ENCODE peak calls at places on chromosomes 11 and 22, in seven cellular contexts. Z, X, L, O, B, V and Y are unnamed samples.

GRCh38 chr11:134915212-134915611 is 503.2 kb upstream of the B3GAT1 start:
- DNase-seq in V (no peak), B (no peak), Z (no peak), X (no peak), O (no peak), L (no peak), Y (no peak)

GRCh38 chr11:637593-638507 is 781 bp downstream of the DRD4 start:
- DNase-seq in B (no peak), X (no peak), O (no peak), V (no peak), Z (no peak), L (peak; percentile 72), Y (no peak)

GRCh38 chr11:3123761-3124733 is 41.1 kb downstream of the OSBPL5 start:
- DNase-seq in X (no peak), O (peak; percentile 79), B (peak; percentile 94), V (peak; percentile 93), Z (peak; percentile 39), L (no peak), Y (peak; percentile 82)

GRCh38 chr11:60993611-60994010 is 22.1 kb downstream of the CD6 start:
- DNase-seq in V (no peak), O (no peak), B (no peak), X (no peak), Z (no peak), L (no peak), Y (no peak)

GRCh38 chr11:2316169-2316962 is 14.6 kb downstream of the TSPAN32 start:
- DNase-seq in V (no peak), Z (no peak), O (no peak), X (peak; percentile 15), L (no peak), B (no peak), Y (no peak)

GRCh38 chr11:15754221-15754620 is 602.1 kb downstream of the SOX6 start:
- DNase-seq in X (no peak), O (no peak), V (no peak), L (no peak), Z (no peak), B (no peak), Y (no peak)

GRCh38 chr11:64090811-64091516 is 55.2 kb downstream of the FLRT1 start:
- DNase-seq in O (no peak), B (no peak), Z (no peak), L (peak; percentile 64), V (no peak), X (no peak), Y (no peak)

GRCh38 chr11:2585566-2586090 is 114.2 kb downstream of the KCNQ1OT1 start:
- DNase-seq in B (no peak), Z (peak; percentile 9), O (peak; percentile 12), V (no peak), L (no peak), X (no peak), Y (peak; percentile 44)

GRCh38 chr11:43583548-43583947 is 97.0 kb upstream of the HSD17B12 start:
- DNase-seq in L (no peak), Z (no peak), X (no peak), O (no peak), V (no peak), B (no peak), Y (no peak)

GRCh38 chr11:44797886-44798683 is 71.3 kb downstream of the TSPAN18 start:
- DNase-seq in X (no peak), L (peak; percentile 81), B (no peak), Z (no peak), V (no peak), O (no peak), Y (no peak)

GRCh38 chr11:57639321-57640067 is 10.2 kb downstream of the YPEL4 start:
- DNase-seq in X (no peak), V (no peak), O (no peak), Z (no peak), B (peak; percentile 51), L (peak; percentile 98), Y (no peak)

GRCh38 chr11:99171330-99171729 is 150.6 kb downstream of the CNTN5 start:
- DNase-seq in O (no peak), V (no peak), L (no peak), Z (no peak), B (peak; percentile 60), X (no peak), Y (no peak)

GRCh38 chr11:120854988-120855387 is 168.9 kb upstream of the TBCEL start:
- DNase-seq in O (no peak), V (no peak), B (no peak), Z (no peak), X (no peak), L (no peak), Y (no peak)

GRCh38 chr11:117970400-117971024 is 15.7 kb upstream of the IL10RA start:
- DNase-seq in O (peak; percentile 67), Z (no peak), B (peak; percentile 46), X (no peak), V (no peak), L (no peak), Y (no peak)

GRCh38 chr11:386483-386882 is 7.5 kb upstream of the PKP3 start:
- DNase-seq in L (no peak), O (no peak), X (no peak), Z (no peak), B (no peak), V (no peak), Y (no peak)

GRCh38 chr11:133864756-133865155 is 19.4 kb upstream of the SPATA19 start:
- DNase-seq in X (no peak), O (no peak), V (no peak), B (no peak), L (no peak), Z (no peak), Y (no peak)

GRCh38 chr11:64868904-64869570 is 9.4 kb downstream of the EHD1 start:
- DNase-seq in Z (no peak), B (peak; percentile 97), X (no peak), V (no peak), L (no peak), O (peak; percentile 61), Y (peak; percentile 95)

GRCh38 chr11:105942951-105943350 is 79.1 kb downstream of the MSANTD4 start:
- DNase-seq in B (no peak), O (no peak), L (no peak), V (no peak), X (no peak), Z (no peak), Y (no peak)

DNA sequence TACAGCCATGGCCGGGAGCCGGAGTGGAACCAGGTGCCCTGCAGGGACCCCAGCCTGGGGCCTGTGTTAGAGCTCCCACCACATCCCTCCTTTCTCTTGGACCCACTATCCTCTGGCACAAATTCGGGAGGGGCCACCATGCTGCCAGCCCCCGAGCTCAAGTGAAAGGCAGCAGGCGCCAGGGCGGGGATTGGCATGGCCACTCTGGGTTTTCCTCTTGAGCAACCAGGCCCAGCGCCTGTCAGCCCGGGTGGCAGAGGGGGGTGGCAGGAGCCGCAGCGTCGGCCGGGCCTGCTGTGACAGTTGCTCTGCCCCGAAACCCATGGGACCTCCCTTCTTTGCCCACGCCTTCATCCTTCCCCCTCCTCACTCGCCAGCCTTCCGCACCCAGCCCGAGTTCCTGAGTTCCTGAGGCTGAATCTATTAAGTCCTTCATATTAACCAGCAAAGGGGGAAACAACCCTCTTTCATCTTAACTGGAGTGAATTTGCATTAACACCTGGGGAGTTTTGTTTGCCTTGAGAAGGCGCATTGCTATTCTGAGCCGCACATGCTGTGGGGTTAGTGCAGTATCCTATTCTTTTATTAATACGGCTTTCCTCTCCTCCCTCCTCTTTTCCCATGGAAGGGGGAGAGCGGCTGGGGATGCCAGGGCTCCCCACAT is 16.7 kb upstream of the CABP7 start:
- DNase-seq in V (no peak), X (no peak), B (no peak), L (peak; percentile 45), O (peak; percentile 70), Z (no peak), Y (no peak)
- H3K27ac ChIP-seq in V (peak overlapping the region; percentile 31), X (no peak overlapping the region), B (peak overlapping the region; percentile 89), L (no peak overlapping the region), O (no peak overlapping the region), Z (no peak overlapping the region), Y (no peak overlapping the region)

DNA sequence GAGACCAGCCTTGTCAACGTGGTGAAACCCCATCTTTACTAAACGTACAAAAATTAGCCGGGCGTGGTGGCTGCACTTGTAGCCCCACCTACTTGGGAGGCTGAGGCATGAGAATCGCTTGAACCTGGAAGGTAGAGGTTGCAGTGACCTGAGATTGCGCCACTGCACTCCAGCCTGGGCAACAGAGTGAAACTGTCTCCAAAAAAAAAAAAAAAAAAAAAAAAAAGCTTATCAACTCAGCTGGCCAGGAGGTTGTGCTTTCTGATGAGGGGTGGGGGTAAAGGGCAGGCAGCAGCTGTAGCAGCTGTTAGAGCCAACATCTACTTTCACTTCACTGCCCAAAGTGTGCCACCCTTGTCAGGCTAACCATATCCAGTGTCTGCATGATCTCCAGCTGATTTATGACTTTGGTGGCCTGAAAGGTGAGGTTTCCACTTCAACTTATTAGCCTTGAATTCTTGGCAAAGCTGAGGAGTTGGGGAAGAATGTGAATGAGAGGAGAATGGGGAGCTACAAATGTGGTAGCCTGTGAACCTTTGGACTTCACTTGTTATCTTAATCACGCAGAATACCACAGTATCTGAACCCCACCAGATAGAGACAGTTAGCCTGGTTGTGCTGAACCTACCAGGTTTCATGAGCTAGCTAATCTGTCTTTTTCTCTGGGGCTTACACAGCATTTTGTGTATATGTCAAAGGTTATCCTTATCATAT is 19.6 kb downstream of the RNF121 start:
- DNase-seq in O (no peak), B (no peak), Z (peak; percentile 55), X (peak; percentile 49), V (no peak), L (no peak), Y (no peak)
- H3K27ac ChIP-seq in O (no peak overlapping the region), B (no peak overlapping the region), Z (peak overlapping the region; percentile 70), X (peak overlapping the region; percentile 6), V (no peak overlapping the region), L (no peak overlapping the region), Y (no peak overlapping the region)

DNA sequence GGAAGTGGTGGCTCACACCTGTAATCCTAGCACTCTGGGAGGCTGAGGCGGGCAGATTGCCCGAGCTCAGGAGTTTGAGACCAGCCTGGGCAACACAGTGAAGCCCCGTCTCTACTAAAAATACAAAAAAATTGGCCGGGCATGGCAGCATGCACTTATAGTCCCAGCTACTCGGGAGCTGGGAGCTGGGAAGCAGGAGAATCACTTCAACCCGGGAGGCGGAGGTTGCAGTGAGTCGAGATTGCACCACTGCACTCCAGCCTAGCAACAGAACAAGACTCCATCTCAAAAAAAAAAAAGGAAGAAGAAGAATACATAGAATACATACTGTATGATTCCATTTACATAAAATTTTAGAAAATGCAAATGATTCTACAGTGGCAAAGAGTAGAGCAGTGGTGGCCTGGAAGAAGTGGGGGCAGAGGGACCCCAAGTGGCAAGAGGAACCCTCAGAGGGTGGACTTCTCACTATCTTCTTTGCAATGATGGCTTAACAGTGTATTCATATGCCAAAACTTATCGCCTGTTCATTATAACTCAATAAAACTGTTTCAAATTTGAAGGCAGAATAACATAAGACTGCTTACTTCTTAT is 22.0 kb downstream of the PACSIN2 start:
- DNase-seq in V (no peak), L (no peak), Z (no peak), B (no peak), O (peak; percentile 70), X (no peak), Y (no peak)
- H3K27ac ChIP-seq in V (no peak overlapping the region), L (no peak overlapping the region), Z (peak overlapping the region; percentile 93), B (no peak overlapping the region), O (peak overlapping the region; percentile 87), X (peak overlapping the region; percentile 62), Y (no peak overlapping the region)

DNA sequence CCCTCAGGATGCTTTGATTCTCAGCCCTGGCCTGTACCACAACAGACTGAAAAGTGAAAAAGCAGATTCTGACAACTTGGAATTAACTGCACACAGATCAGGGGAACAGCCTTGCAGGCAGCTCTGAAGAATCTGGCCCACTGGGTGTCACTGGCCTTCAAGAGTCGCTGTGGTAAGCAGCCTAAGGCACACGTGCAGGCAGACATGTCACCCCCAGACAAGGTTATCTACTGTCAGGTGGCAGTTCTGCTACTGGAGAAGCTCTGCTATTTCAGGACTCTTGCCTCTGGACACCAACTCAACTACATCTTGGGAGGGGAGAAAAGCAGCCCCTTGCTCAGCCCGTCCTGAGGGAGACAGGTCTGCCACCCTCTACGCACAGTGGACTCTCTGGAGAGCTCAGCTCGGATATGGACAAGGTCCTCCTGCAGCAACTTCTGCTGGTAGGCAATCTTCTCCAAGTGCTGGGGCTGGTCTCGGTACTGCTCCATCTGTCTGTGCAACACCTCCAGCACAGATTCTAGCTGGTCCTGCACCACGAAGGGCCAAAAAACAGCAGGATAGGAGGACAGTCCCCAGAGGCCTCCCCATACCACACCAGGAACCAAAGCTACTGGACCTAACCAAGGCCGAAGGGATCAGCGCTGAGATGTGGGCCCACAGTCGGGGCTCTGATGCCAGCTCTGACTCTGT is 63.0 kb downstream of the C11orf58 start:
- DNase-seq in L (no peak), Z (no peak), X (no peak), B (no peak), O (no peak), V (no peak), Y (no peak)
- H3K27ac ChIP-seq in L (no peak overlapping the region), Z (no peak overlapping the region), X (no peak overlapping the region), B (no peak overlapping the region), O (no peak overlapping the region), V (no peak overlapping the region), Y (no peak overlapping the region)